ENCODE peak calls at places on chromosomes 3 and 15, in eight cellular contexts. One of them, this sample, is unnamed.

GRCh38 chr3:35215525-35216500 is 423.5 kb upstream of the ARPP21 start:
- DNase-seq in heart right ventricle: no peak
- DNase-seq in tibial artery: no peak
- DNase-seq in GM13977: no peak
- DNase-seq in progenitor cell of endocrine pancreas: no peak
- DNase-seq in psoas muscle: no peak
- DNase-seq in foreskin keratinocyte: no peak
- DNase-seq in breast epithelium: no peak
- DNase-seq in this sample: no peak

GRCh38 chr3:188296761-188297689 is 143.1 kb downstream of the LPP start:
- DNase-seq in tibial artery: peak; percentile 75
- DNase-seq in breast epithelium: no peak
- DNase-seq in GM13977: no peak
- DNase-seq in psoas muscle: no peak
- DNase-seq in progenitor cell of endocrine pancreas: no peak
- DNase-seq in heart right ventricle: no peak
- DNase-seq in foreskin keratinocyte: no peak
- DNase-seq in this sample: no peak

GRCh38 chr3:195125646-195126045 is 145.3 kb downstream of the XXYLT1 start:
- DNase-seq in breast epithelium: no peak
- DNase-seq in heart right ventricle: no peak
- DNase-seq in tibial artery: no peak
- DNase-seq in foreskin keratinocyte: no peak
- DNase-seq in GM13977: no peak
- DNase-seq in psoas muscle: no peak
- DNase-seq in progenitor cell of endocrine pancreas: no peak
- DNase-seq in this sample: no peak

GRCh38 chr3:123881771-123882170 is 2.4 kb downstream of the MYLK start:
- DNase-seq in psoas muscle: no peak
- DNase-seq in heart right ventricle: no peak
- DNase-seq in breast epithelium: no peak
- DNase-seq in foreskin keratinocyte: no peak
- DNase-seq in tibial artery: no peak
- DNase-seq in GM13977: no peak
- DNase-seq in progenitor cell of endocrine pancreas: no peak
- DNase-seq in this sample: no peak

GRCh38 chr3:157120071-157120892 is 39.7 kb downstream of the CCNL1 start:
- DNase-seq in psoas muscle: no peak
- DNase-seq in breast epithelium: no peak
- DNase-seq in heart right ventricle: no peak
- DNase-seq in foreskin keratinocyte: no peak
- DNase-seq in tibial artery: no peak
- DNase-seq in progenitor cell of endocrine pancreas: peak; percentile 26
- DNase-seq in GM13977: no peak
- DNase-seq in this sample: no peak

GRCh38 chr15:60804986-60805949 is 326.3 kb upstream of the ICE2 start:
- DNase-seq in foreskin keratinocyte: peak; percentile 63
- DNase-seq in psoas muscle: peak; percentile 62
- DNase-seq in GM13977: no peak
- DNase-seq in progenitor cell of endocrine pancreas: no peak
- DNase-seq in breast epithelium: no peak
- DNase-seq in tibial artery: no peak
- DNase-seq in heart right ventricle: no peak
- DNase-seq in this sample: no peak

GRCh38 chr3:11305509-11305908 is 33.3 kb downstream of the ATG7 start:
- DNase-seq in progenitor cell of endocrine pancreas: no peak
- DNase-seq in GM13977: no peak
- DNase-seq in foreskin keratinocyte: no peak
- DNase-seq in breast epithelium: no peak
- DNase-seq in tibial artery: no peak
- DNase-seq in psoas muscle: no peak
- DNase-seq in heart right ventricle: no peak
- DNase-seq in this sample: no peak

GRCh38 chr3:127590282-127590592 is 296 bp downstream of the TPRA1 start:
- DNase-seq in foreskin keratinocyte: no peak
- DNase-seq in tibial artery: no peak
- DNase-seq in psoas muscle: no peak
- DNase-seq in progenitor cell of endocrine pancreas: no peak
- DNase-seq in breast epithelium: no peak
- DNase-seq in heart right ventricle: no peak
- DNase-seq in GM13977: peak; percentile 74
- DNase-seq in this sample: no peak

GRCh38 chr3:183272792-183273191 is 19.7 kb downstream of the B3GNT5 start:
- DNase-seq in progenitor cell of endocrine pancreas: no peak
- DNase-seq in psoas muscle: no peak
- DNase-seq in tibial artery: no peak
- DNase-seq in heart right ventricle: no peak
- DNase-seq in GM13977: no peak
- DNase-seq in foreskin keratinocyte: no peak
- DNase-seq in breast epithelium: no peak
- DNase-seq in this sample: no peak

GRCh38 chr3:161244538-161244937 is 23.4 kb downstream of the NMD3 start:
- DNase-seq in psoas muscle: no peak
- DNase-seq in foreskin keratinocyte: no peak
- DNase-seq in breast epithelium: no peak
- DNase-seq in tibial artery: no peak
- DNase-seq in GM13977: no peak
- DNase-seq in progenitor cell of endocrine pancreas: no peak
- DNase-seq in heart right ventricle: no peak
- DNase-seq in this sample: no peak

GRCh38 chr15:101053261-101053660 is 134.1 kb downstream of the LRRK1 start:
- DNase-seq in psoas muscle: no peak
- DNase-seq in heart right ventricle: no peak
- DNase-seq in progenitor cell of endocrine pancreas: no peak
- DNase-seq in tibial artery: peak; percentile 52
- DNase-seq in GM13977: no peak
- DNase-seq in breast epithelium: no peak
- DNase-seq in foreskin keratinocyte: no peak
- DNase-seq in this sample: no peak

GRCh38 chr3:5011555-5012256 is 32.5 kb downstream of the BHLHE40 start:
- DNase-seq in GM13977: peak; percentile 73
- DNase-seq in foreskin keratinocyte: no peak
- DNase-seq in progenitor cell of endocrine pancreas: no peak
- DNase-seq in psoas muscle: no peak
- DNase-seq in heart right ventricle: no peak
- DNase-seq in tibial artery: no peak
- DNase-seq in breast epithelium: no peak
- DNase-seq in this sample: no peak

DNA sequence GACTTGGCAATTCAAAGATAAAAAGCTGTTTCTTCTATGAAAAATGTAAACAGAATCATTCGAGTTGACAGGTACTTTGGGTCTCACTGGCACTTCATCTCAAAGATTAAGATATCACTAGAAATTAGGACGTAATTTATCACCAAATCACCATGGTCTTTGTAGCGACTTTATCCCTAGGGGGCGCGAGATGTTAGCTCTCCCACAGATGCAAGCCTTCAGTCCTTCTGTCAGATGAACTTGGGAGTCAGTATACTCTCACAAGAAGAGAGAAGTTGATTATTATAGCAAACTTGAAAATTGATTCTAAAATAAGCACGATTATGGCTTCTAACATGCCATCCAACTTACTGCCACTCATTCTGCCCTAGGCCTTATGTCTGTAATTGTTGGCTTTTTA is 150.3 kb downstream of the ALCAM start:
- DNase-seq in GM13977: no peak
- DNase-seq in foreskin keratinocyte: no peak
- DNase-seq in tibial artery: no peak
- DNase-seq in progenitor cell of endocrine pancreas: no peak
- DNase-seq in psoas muscle: no peak
- DNase-seq in heart right ventricle: no peak
- DNase-seq in breast epithelium: no peak
- DNase-seq in this sample: no peak
- TF ChIP-seq CTCF in GM13977: no peak
- TF ChIP-seq CTCF in foreskin keratinocyte: peak; percentile 27
- TF ChIP-seq CTCF in tibial artery: no peak
- TF ChIP-seq CTCF in progenitor cell of endocrine pancreas: peak; percentile 47
- TF ChIP-seq CTCF in psoas muscle: no peak
- TF ChIP-seq CTCF in heart right ventricle: no peak
- TF ChIP-seq CTCF in breast epithelium: no peak
- TF ChIP-seq CTCF in this sample: no peak

GRCh38 chr3:31567036-31567435 is 34.3 kb downstream of the STT3B start:
- DNase-seq in foreskin keratinocyte: no peak
- DNase-seq in tibial artery: no peak
- DNase-seq in progenitor cell of endocrine pancreas: no peak
- DNase-seq in heart right ventricle: no peak
- DNase-seq in GM13977: no peak
- DNase-seq in breast epithelium: no peak
- DNase-seq in psoas muscle: no peak
- DNase-seq in this sample: peak; percentile 25
- TF ChIP-seq CTCF in foreskin keratinocyte: peak; percentile 56
- TF ChIP-seq CTCF in tibial artery: peak; percentile 10
- TF ChIP-seq CTCF in progenitor cell of endocrine pancreas: peak; percentile 62
- TF ChIP-seq CTCF in heart right ventricle: peak; percentile 8
- TF ChIP-seq CTCF in GM13977: peak; percentile 38
- TF ChIP-seq CTCF in breast epithelium: no peak
- TF ChIP-seq CTCF in psoas muscle: peak; percentile 26
- TF ChIP-seq CTCF in this sample: peak; percentile 59

GRCh38 chr3:73295511-73296257 is 234.2 kb downstream of the EBLN2 start:
- DNase-seq in progenitor cell of endocrine pancreas: no peak
- DNase-seq in psoas muscle: no peak
- DNase-seq in GM13977: no peak
- DNase-seq in heart right ventricle: no peak
- DNase-seq in breast epithelium: no peak
- DNase-seq in foreskin keratinocyte: no peak
- DNase-seq in tibial artery: no peak
- DNase-seq in this sample: no peak

GRCh38 chr3:73296258-73296635 is 234.8 kb downstream of the EBLN2 start:
- DNase-seq in progenitor cell of endocrine pancreas: no peak
- DNase-seq in heart right ventricle: no peak
- DNase-seq in tibial artery: no peak
- DNase-seq in psoas muscle: no peak
- DNase-seq in GM13977: no peak
- DNase-seq in foreskin keratinocyte: no peak
- DNase-seq in breast epithelium: no peak
- DNase-seq in this sample: no peak

GRCh38 chr3:73299184-73299691 is 237.8 kb downstream of the EBLN2 start:
- DNase-seq in heart right ventricle: no peak
- DNase-seq in progenitor cell of endocrine pancreas: no peak
- DNase-seq in foreskin keratinocyte: no peak
- DNase-seq in psoas muscle: no peak
- DNase-seq in GM13977: no peak
- DNase-seq in tibial artery: no peak
- DNase-seq in breast epithelium: no peak
- DNase-seq in this sample: no peak

GRCh38 chr3:73294532-73294931 is 233.1 kb downstream of the EBLN2 start:
- DNase-seq in breast epithelium: no peak
- DNase-seq in foreskin keratinocyte: no peak
- DNase-seq in GM13977: no peak
- DNase-seq in heart right ventricle: no peak
- DNase-seq in progenitor cell of endocrine pancreas: no peak
- DNase-seq in psoas muscle: no peak
- DNase-seq in tibial artery: no peak
- DNase-seq in this sample: no peak

GRCh38 chr3:73298243-73299183 is 237.1 kb downstream of the EBLN2 start:
- DNase-seq in foreskin keratinocyte: no peak
- DNase-seq in psoas muscle: no peak
- DNase-seq in tibial artery: no peak
- DNase-seq in progenitor cell of endocrine pancreas: no peak
- DNase-seq in breast epithelium: no peak
- DNase-seq in GM13977: no peak
- DNase-seq in heart right ventricle: no peak
- DNase-seq in this sample: no peak
- TF ChIP-seq CTCF in foreskin keratinocyte: no peak
- TF ChIP-seq CTCF in psoas muscle: no peak
- TF ChIP-seq CTCF in tibial artery: no peak
- TF ChIP-seq CTCF in progenitor cell of endocrine pancreas: no peak
- TF ChIP-seq CTCF in breast epithelium: no peak
- TF ChIP-seq CTCF in GM13977: no peak
- TF ChIP-seq CTCF in heart right ventricle: no peak
- TF ChIP-seq CTCF in this sample: no peak

GRCh38 chr15:31740203-31740602 is 290.1 kb upstream of the CHRNA7 start:
- DNase-seq in breast epithelium: no peak
- DNase-seq in GM13977: no peak
- DNase-seq in foreskin keratinocyte: no peak
- DNase-seq in psoas muscle: no peak
- DNase-seq in progenitor cell of endocrine pancreas: no peak
- DNase-seq in tibial artery: no peak
- DNase-seq in heart right ventricle: no peak
- DNase-seq in this sample: peak; percentile 92
- TF ChIP-seq CTCF in breast epithelium: no peak
- TF ChIP-seq CTCF in GM13977: no peak
- TF ChIP-seq CTCF in foreskin keratinocyte: no peak
- TF ChIP-seq CTCF in psoas muscle: no peak
- TF ChIP-seq CTCF in progenitor cell of endocrine pancreas: no peak
- TF ChIP-seq CTCF in tibial artery: no peak
- TF ChIP-seq CTCF in heart right ventricle: no peak
- TF ChIP-seq CTCF in this sample: no peak

DNA sequence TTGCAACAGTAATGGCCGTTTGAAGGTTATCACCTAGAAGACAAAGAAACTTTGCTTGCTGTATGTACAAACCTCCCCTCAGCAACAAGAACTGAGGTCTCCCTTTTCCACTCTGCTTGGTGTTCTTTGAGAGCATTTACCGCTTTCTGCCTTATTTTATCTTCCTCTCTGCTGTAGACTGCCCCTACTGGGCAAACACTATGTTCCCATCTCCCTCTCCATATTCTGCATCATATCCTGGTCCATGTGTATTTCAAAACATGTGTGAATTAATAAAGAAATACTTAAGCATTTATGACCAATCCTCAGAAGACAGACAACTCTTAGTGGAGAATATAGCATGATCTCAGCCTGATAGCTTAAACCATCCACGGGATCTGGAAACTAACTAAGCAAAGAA is 64.4 kb downstream of the ATP13A5 start:
- DNase-seq in psoas muscle: no peak
- DNase-seq in breast epithelium: no peak
- DNase-seq in tibial artery: no peak
- DNase-seq in progenitor cell of endocrine pancreas: no peak
- DNase-seq in heart right ventricle: no peak
- DNase-seq in foreskin keratinocyte: no peak
- DNase-seq in GM13977: no peak
- DNase-seq in this sample: no peak
- TF ChIP-seq CTCF in psoas muscle: no peak
- TF ChIP-seq CTCF in breast epithelium: no peak
- TF ChIP-seq CTCF in tibial artery: no peak
- TF ChIP-seq CTCF in progenitor cell of endocrine pancreas: peak; percentile 28
- TF ChIP-seq CTCF in heart right ventricle: no peak
- TF ChIP-seq CTCF in foreskin keratinocyte: no peak
- TF ChIP-seq CTCF in GM13977: no peak
- TF ChIP-seq CTCF in this sample: no peak

DNA sequence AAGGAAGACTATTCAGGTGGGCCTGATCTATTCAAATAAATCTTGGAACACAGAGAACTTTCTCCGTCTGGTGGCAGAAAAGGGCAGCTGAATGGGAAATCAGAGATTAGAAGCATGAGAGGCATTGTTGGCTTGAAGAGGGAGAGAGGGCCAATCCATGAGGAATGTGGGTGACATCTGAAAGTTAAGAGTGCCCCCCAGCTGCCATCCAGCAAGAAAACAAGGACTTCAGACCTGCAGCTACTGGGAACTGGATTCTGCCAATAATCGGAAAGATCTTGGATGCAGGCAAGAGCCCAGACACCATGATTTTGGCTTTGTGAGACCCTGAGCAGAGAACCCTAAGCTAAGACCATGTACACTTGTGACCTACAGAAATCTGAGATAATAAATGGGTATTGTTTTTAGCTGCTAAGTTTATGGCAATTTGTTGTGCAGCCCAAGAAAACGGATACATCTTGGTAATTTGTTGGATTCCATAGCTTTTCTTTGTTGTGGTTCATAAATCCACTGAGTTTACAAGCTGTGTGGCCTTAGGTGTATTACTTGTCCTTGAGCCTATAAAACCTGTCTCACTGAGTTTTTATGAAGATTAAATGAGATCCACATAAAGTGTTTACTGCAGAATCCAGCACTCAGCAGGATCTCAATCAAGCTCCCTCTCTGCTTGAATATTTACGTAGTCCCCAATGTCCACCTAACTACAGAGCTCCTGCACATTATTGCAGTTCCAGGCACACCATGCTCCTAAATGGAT is 82.1 kb upstream of the PRTG start:
- DNase-seq in heart right ventricle: no peak
- DNase-seq in breast epithelium: no peak
- DNase-seq in progenitor cell of endocrine pancreas: no peak
- DNase-seq in tibial artery: no peak
- DNase-seq in psoas muscle: no peak
- DNase-seq in foreskin keratinocyte: no peak
- DNase-seq in GM13977: no peak
- DNase-seq in this sample: no peak
- TF ChIP-seq CTCF in heart right ventricle: no peak
- TF ChIP-seq CTCF in breast epithelium: no peak
- TF ChIP-seq CTCF in progenitor cell of endocrine pancreas: no peak
- TF ChIP-seq CTCF in tibial artery: no peak
- TF ChIP-seq CTCF in psoas muscle: no peak
- TF ChIP-seq CTCF in foreskin keratinocyte: no peak
- TF ChIP-seq CTCF in GM13977: no peak
- TF ChIP-seq CTCF in this sample: no peak

This sample was measured in glutamatergic neuron.